ENCODE peak calls at places on chromosome 9, in seven cellular contexts. D is omental fat pad; L is aorta; A is neural crest cell; O is activated CD4-positive, alpha-beta T cell treated with anti-CD3 and anti-CD28 coated beads for 4 hours; R is anterior cingulate cortex; Q is AG08396. V is an unnamed sample.

GRCh38 chr9:93155716-93156474 is 21.8 kb upstream of the NINJ1 start:
- DNase-seq in D (no peak), Q (no peak), A (no peak), R (peak), O (no peak), L (no peak), V (no peak)

GRCh38 chr9:20407013-20407412 is 215.3 kb downstream of the MLLT3 start:
- DNase-seq in R (no peak), Q (no peak), D (no peak), L (no peak), O (no peak), A (no peak), V (no peak)

GRCh38 chr9:38205279-38205678 is 136.3 kb upstream of the SHB start:
- DNase-seq in L (no peak), Q (no peak), D (no peak), R (no peak), O (no peak), A (no peak), V (no peak)

GRCh38 chr9:95920024-95920423 is 44.5 kb downstream of the ERCC6L2 start:
- DNase-seq in O (no peak), L (no peak), Q (no peak), A (no peak), D (no peak), R (no peak), V (no peak)

GRCh38 chr9:126157409-126157808 is 169.2 kb upstream of the MVB12B start:
- DNase-seq in O (no peak), Q (no peak), R (no peak), D (no peak), L (no peak), A (no peak), V (no peak)

GRCh38 chr9:22529426-22530199 is 83.0 kb downstream of the DMRTA1 start:
- DNase-seq in R (no peak), O (no peak), D (no peak), A (no peak), Q (no peak), L (no peak), V (no peak)

GRCh38 chr9:136855461-136856077 is 3.4 kb downstream of the MAMDC4 start:
- DNase-seq in A (no peak), R (no peak), Q (no peak), O (no peak), D (no peak), L (peak), V (peak)

GRCh38 chr9:93683331-93684134 is 107.1 kb downstream of the PHF2 start:
- DNase-seq in D (peak), R (no peak), Q (no peak), A (peak), O (no peak), L (peak), V (peak)

GRCh38 chr9:16794871-16795639 is 75.4 kb downstream of the BNC2 start:
- DNase-seq in L (peak), O (no peak), Q (peak), D (no peak), R (no peak), A (no peak), V (no peak)

GRCh38 chr9:1049641-1050040 is 516 bp upstream of the DMRT2 start:
- DNase-seq in Q (no peak), L (no peak), O (no peak), A (no peak), R (no peak), D (no peak), V (peak)

GRCh38 chr9:35791321-35791921 is at the start of gene NPR2:
- DNase-seq in Q (peak), R (no peak), L (peak), A (peak), D (no peak), O (no peak), V (no peak)

GRCh38 chr9:126962336-126962735 is 47.8 kb downstream of the RALGPS1 start:
- DNase-seq in Q (no peak), A (no peak), L (no peak), D (no peak), O (no peak), R (no peak), V (no peak)

GRCh38 chr9:134276463-134277245 is 49.6 kb upstream of the RXRA start:
- DNase-seq in Q (no peak), L (no peak), D (no peak), R (no peak), O (no peak), A (no peak), V (no peak)

GRCh38 chr9:35756275-35756742 is 2.2 kb upstream of the MSMP start:
- DNase-seq in Q (no peak), R (no peak), A (peak), D (no peak), O (peak), L (peak), V (peak)

GRCh38 chr9:3963266-3964019 is 336.4 kb downstream of the GLIS3 start:
- DNase-seq in R (no peak), O (no peak), L (peak), Q (peak), A (no peak), D (peak), V (peak)

GRCh38 chr9:136409557-136410455 is 608 bp downstream of the ENTR1 start:
- DNase-seq in R (no peak), A (no peak), Q (peak), O (peak), D (no peak), L (peak), V (peak)

GRCh38 chr9:13445123-13445522 is 165.6 kb upstream of the MPDZ start:
- DNase-seq in L (no peak), Q (no peak), R (no peak), O (no peak), A (no peak), D (no peak), V (no peak)

GRCh38 chr9:133982971-133983720 is 9.0 kb downstream of the VAV2 start:
- DNase-seq in L (peak), R (no peak), A (no peak), O (no peak), Q (no peak), D (no peak), V (no peak)

GRCh38 chr9:98057095-98057799 is 715 bp downstream of the NANS start:
- DNase-seq in D (no peak), O (no peak), A (no peak), L (no peak), R (no peak), Q (no peak), V (no peak)

GRCh38 chr9:110217656-110218099 is 9.7 kb upstream of the C9orf152 start:
- DNase-seq in A (no peak), O (no peak), D (no peak), Q (peak), L (no peak), R (no peak), V (no peak)

GRCh38 chr9:79644601-79645000 is 72.8 kb downstream of the TLE4 start:
- DNase-seq in O (no peak), Q (no peak), R (no peak), A (no peak), D (no peak), L (no peak), V (no peak)

GRCh38 chr9:33065157-33066076 is 11.1 kb downstream of the SMU1 start:
- DNase-seq in R (no peak), L (no peak), O (no peak), D (no peak), A (no peak), Q (no peak), V (no peak)

GRCh38 chr9:31799953-31800609 is 584.4 kb upstream of the ACO1 start:
- DNase-seq in R (no peak), A (no peak), L (no peak), Q (no peak), D (no peak), O (no peak), V (no peak)

GRCh38 chr9:13962006-13962405 is 351.9 kb downstream of the NFIB start:
- DNase-seq in O (no peak), D (no peak), Q (no peak), L (peak), R (no peak), A (no peak), V (no peak)

GRCh38 chr9:133121200-133122166 is at the start of gene RALGDS:
- DNase-seq in D (peak), A (peak), R (peak), Q (peak), L (peak), O (peak), V (peak)

GRCh38 chr9:34457266-34458012 is 931 bp downstream of the FAM219A start:
- DNase-seq in A (peak), O (no peak), R (peak), L (peak), Q (peak), D (peak), V (peak)

GRCh38 chr9:114655689-114656088 is 1.9 kb downstream of the TEX53 start:
- DNase-seq in L (no peak), R (no peak), Q (no peak), O (no peak), D (no peak), A (no peak), V (no peak)

GRCh38 chr9:123111427-123111826 is 78.0 kb downstream of the GPR21 start:
- DNase-seq in Q (no peak), D (no peak), R (no peak), A (no peak), O (no peak), L (no peak), V (no peak)

GRCh38 chr9:14348241-14349140 is 34.5 kb upstream of the NFIB start:
- DNase-seq in D (no peak), L (no peak), A (peak), O (no peak), Q (no peak), R (no peak), V (no peak)

GRCh38 chr9:136603901-136604816 is 58.3 kb upstream of the NOTCH1 start:
- DNase-seq in D (no peak), Q (no peak), R (no peak), L (no peak), A (no peak), O (no peak), V (peak)

GRCh38 chr9:112029921-112030444 is 133.4 kb downstream of the UGCG start:
- DNase-seq in L (no peak), Q (no peak), O (no peak), A (no peak), D (no peak), R (no peak), V (no peak)